ENCODE peak calls at places on chromosomes 2 and 18, in six cellular contexts. D, N, J, U, A and B are unnamed samples. For H3K4me1, the result is how much of the 10 kb centered on the place peaks cover.

GRCh38 chr2:107187870-107188269 is 301.9 kb upstream of the ST6GAL2 start:
- DNase-seq in D (no peak), N (no peak), J (no peak), U (no peak), A (no peak), B (no peak)

GRCh38 chr18:52190630-52191029 is 149.4 kb upstream of the DCC start:
- DNase-seq in D (no peak), N (no peak), J (no peak), U (no peak), A (no peak), B (no peak)

GRCh38 chr2:225282858-225283693 is 116.4 kb upstream of the NYAP2 start:
- DNase-seq in D (no peak), N (peak), J (no peak), U (no peak), A (no peak), B (no peak)

GRCh38 chr2:235666240-235666781 is 172.5 kb downstream of the AGAP1 start:
- DNase-seq in D (no peak), N (peak), J (peak), U (no peak), A (no peak), B (no peak)

GRCh38 chr2:79984476-79984875 is 320.1 kb downstream of the LRRTM1 start:
- DNase-seq in D (no peak), N (no peak), J (no peak), U (no peak), A (no peak), B (no peak)

GRCh38 chr2:227462463-227462951 is 9.4 kb upstream of the AGFG1 start:
- DNase-seq in D (no peak), N (no peak), J (no peak), U (no peak), A (no peak), B (no peak)

GRCh38 chr2:231462729-231463465 is 1.4 kb downstream of the NCL start:
- DNase-seq in D (no peak), N (peak), J (no peak), U (no peak), A (no peak), B (no peak)

GRCh38 chr2:1835581-1836201 is 91.4 kb upstream of the PXDN start:
- DNase-seq in D (no peak), N (peak), J (no peak), U (no peak), A (peak), B (no peak)

DNA sequence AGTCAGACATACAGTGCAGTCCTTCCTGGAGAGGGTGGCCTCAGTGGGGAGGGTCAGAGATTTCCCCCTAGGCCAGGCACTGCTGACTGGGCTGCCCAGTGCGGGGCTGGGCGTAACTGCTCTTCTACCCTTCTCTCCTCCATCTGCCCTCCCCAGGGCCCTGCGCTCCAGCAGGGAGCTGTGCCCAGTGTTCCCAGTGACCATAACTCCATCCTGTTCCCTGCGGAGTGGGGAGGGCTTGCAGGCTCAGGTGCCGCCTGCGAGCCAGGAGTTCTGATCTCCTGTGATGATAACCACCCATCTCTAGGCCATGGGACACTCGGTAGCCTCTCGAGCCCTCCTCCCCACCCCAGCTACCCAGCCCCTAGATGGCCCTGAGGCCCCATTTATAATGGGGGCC is 107.6 kb downstream of the SMAD7 start:
- DNase-seq in D (peak), N (no peak), J (no peak), U (no peak), A (no peak), B (no peak)
- H3K4me3 ChIP-seq in D (no peak), N (no peak), J (no peak), U (no peak), A (no peak), B (no peak)

DNA sequence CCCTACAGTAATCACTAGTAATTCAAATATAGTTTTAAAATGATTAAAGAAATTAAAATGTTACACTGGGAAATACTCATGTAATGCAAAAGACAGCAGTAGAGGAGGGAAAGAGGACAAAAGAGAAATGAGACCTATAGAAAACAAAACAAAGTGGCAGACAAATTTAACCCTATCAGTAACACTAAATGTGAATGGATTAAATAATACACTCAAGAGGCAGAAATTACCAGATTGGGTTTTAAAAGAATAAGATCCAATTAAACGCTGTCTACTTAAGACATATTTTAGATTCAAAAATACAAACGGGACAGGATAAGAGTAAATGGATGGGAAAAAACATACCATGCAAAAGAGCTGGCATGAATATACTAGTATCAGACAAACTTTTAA is 17.0 kb downstream of the TLK1 start:
- DNase-seq in D (no peak), N (no peak), J (no peak), U (no peak), A (no peak), B (no peak)
- H3K4me1 ChIP-seq in D (under half), N (under half), J (under half), U (half or more), A (under half), B (under half)

GRCh38 chr2:217853301-217853881 is 149.4 kb downstream of the TNS1 start:
- DNase-seq in D (no peak), N (peak), J (no peak), U (no peak), A (no peak), B (no peak)

GRCh38 chr2:217853961-217854360 is 148.8 kb downstream of the TNS1 start:
- DNase-seq in D (no peak), N (no peak), J (no peak), U (no peak), A (no peak), B (no peak)

GRCh38 chr2:217852812-217853211 is 150.0 kb downstream of the TNS1 start:
- DNase-seq in D (no peak), N (no peak), J (no peak), U (no peak), A (no peak), B (no peak)

GRCh38 chr2:217856159-217856558 is 146.6 kb downstream of the TNS1 start:
- DNase-seq in D (no peak), N (no peak), J (no peak), U (no peak), A (no peak), B (no peak)

DNA sequence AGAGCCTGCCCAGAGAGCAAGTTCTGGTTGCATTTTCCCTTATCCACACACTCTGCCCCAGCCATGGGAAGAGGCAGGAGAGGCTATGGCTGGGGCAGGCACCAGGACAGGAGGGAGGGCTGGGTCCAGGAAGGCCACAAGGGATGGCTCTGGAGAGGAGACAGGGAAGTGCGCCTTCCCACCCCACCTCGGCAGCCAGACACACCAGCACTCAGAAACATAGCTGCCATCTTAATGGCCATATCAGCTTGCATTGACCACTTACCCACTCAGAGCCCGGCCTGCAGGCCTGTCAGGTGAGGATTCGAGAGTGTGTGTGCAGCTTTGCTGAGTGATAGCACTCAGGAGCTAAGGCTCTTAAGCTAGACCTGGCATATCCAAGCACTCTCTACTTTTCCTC is 148.1 kb downstream of the TNS1 start:
- DNase-seq in D (no peak), N (no peak), J (no peak), U (no peak), A (no peak), B (no peak)
- H3K4me3 ChIP-seq in D (no peak), N (no peak), J (no peak), U (no peak), A (no peak), B (no peak)

GRCh38 chr18:36114738-36115137 is 14.4 kb downstream of the SLC39A6 start:
- DNase-seq in D (no peak), N (no peak), J (no peak), U (no peak), A (no peak), B (no peak)
- H3K4me1 ChIP-seq in D (under half), N (under half), J (under half), U (under half), A (under half), B (under half)

DNA sequence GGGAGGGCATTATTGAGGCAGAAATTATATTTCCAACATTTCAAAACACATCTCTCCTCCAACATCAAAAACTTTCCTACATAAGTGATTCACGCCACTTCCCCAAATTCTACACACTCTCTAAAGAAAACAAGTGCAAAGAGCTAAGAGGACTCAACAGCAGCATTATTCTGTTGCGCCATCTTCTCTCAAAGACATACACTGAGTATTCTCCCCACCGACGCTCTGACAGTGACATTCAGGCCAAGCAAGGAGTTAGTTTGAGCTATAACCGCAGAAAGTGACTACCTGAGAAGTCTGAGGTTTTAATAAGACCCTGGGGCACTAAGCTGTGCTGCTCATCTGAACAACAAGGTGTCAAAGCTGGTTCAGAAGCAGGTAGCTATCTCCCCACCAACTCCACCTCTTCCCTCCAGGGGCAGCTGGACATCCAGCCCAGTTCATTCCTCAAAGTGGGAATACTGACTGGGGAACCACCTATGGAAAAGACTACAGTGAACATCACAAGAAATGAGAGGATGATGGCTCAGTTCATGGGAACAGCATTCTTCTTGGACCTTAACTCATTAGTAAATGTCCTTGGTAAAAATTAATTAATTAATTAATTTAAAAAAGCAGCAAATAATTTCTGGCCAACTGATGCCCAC is 309.5 kb upstream of the CCDC68 start:
- DNase-seq in D (no peak), N (no peak), J (no peak), U (no peak), A (no peak), B (no peak)
- H3K4me3 ChIP-seq in D (no peak), N (no peak), J (no peak), U (no peak), A (no peak), B (no peak)

DNA sequence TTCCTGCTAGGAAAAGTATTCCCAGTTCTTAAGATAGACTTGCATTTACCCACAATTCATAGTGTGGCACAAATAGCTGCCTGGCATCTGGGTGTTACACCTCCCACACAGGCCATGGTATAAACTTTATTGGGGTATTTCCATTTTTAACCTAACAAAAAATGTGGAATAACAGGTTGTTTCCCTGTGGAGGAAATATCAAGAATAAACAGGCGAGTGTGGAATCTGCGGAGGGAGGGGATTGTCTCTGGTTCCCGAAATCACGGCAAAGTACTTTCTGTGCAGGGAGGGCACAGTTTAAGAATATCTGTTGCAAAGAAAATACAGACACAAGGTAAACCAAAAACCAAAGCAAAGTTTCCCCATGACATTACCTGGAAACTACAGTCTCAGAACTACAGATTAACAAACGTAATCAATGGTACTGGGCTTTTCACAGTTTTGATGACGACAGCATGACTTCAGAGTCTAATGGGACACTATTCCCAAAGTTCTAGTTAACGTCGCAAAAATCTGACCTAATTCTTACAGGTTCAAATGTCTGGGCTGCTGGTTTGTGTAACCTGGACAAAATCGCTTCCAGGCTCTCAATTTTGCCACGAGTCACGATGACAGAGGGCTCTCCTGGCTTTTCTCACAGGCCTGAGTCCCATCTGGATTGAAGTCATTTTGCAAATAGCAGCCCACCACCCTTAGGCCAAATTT is 1.4 kb downstream of the STARD7 start:
- DNase-seq in D (no peak), N (no peak), J (no peak), U (no peak), A (no peak), B (no peak)
- H3K4me1 ChIP-seq in D (half or more), N (half or more), J (under half), U (half or more), A (under half), B (under half)

GRCh38 chr2:237594514-237594871 is 4.0 kb upstream of the RAB17 start:
- DNase-seq in D (no peak), N (no peak), J (no peak), U (no peak), A (no peak), B (no peak)
- H3K4me3 ChIP-seq in D (no peak), N (no peak), J (no peak), U (no peak), A (no peak), B (no peak)

DNA sequence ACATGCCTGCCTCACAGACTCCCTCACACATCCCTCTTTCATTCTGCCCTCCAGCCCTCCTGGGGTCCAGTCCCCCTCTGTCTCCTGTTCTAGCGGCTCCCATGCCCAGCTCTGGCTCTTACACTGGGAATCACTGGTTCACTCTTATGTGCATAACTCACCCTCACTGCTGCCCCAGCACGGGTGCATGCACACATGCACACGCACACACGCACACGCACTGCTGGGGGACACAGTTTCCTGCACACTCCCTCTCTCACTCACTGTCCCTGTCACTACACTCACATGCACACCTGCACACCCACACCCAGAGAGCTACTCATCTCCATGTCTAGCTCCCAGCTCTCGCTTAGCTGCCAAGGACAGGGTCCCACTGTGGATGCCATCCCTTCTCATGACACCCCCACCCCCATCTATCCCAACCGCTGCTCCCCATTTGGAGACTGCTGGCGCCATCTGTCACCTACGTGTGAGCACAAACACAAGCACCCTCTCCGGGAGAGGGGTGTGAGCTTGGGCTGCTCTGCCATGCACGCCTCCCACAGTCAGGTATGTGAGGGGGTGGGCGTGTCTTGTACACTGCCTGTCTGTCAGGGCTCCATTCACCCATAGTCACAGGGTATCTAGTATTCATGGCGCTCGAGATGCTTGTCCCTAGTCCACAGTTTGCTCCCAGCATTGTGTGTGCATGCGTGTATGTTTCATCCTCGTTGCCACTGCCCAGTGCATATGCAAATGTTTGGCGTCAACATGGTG is 1.8 kb downstream of the ASIC4 start:
- DNase-seq in D (no peak), N (no peak), J (no peak), U (no peak), A (no peak), B (peak)
- H3K4me1 ChIP-seq in D (under half), N (under half), J (under half), U (under half), A (under half), B (under half)

GRCh38 chr2:200472853-200473464 is 36.9 kb downstream of the KCTD18 start:
- DNase-seq in D (no peak), N (no peak), J (no peak), U (no peak), A (no peak), B (no peak)

GRCh38 chr2:200467806-200468686 is 41.8 kb downstream of the KCTD18 start:
- DNase-seq in D (no peak), N (no peak), J (no peak), U (no peak), A (no peak), B (no peak)

GRCh38 chr2:200469708-200470600 is 39.9 kb downstream of the KCTD18 start:
- DNase-seq in D (no peak), N (no peak), J (no peak), U (no peak), A (no peak), B (no peak)

GRCh38 chr2:200471928-200472645 is 37.8 kb downstream of the KCTD18 start:
- DNase-seq in D (no peak), N (no peak), J (no peak), U (no peak), A (no peak), B (no peak)

GRCh38 chr2:200471324-200471848 is 38.5 kb downstream of the KCTD18 start:
- DNase-seq in D (no peak), N (peak), J (no peak), U (no peak), A (no peak), B (no peak)
- H3K4me3 ChIP-seq in D (no peak), N (no peak), J (no peak), U (no peak), A (no peak), B (no peak)

GRCh38 chr18:3401669-3402620 is 48.0 kb upstream of the TGIF1 start:
- DNase-seq in D (no peak), N (peak), J (no peak), U (no peak), A (no peak), B (no peak)
- H3K4me1 ChIP-seq in D (under half), N (under half), J (under half), U (under half), A (under half), B (under half)